ENCODE peak calls at places on chromosomes 2 and 18, in nine cellular contexts. Z is brain microvascular endothelial cell, U is heart right ventricle, L is lung, E is astrocyte, D is PC-9, I is pancreas, B is WTC11, A is AG04449. S is an unnamed sample.

GRCh38 chr2:62074233-62074632 is 121.7 kb upstream of the B3GNT2 start:
- DNase-seq in Z (no peak), U (no peak), L (no peak), E (no peak), D (no peak), I (no peak), B (peak), A (no peak), S (no peak)

GRCh38 chr2:110678457-110679336 is 834 bp upstream of the BUB1 start:
- DNase-seq in Z (no peak), U (peak), L (no peak), E (peak), D (no peak), I (peak), B (no peak), A (no peak), S (peak)

GRCh38 chr2:166013878-166014277 is 60.3 kb upstream of the TTC21B start:
- DNase-seq in Z (no peak), U (no peak), L (no peak), E (no peak), D (no peak), I (no peak), B (no peak), A (no peak), S (no peak)

GRCh38 chr2:74806355-74806839 is 27.5 kb upstream of the HK2 start:
- DNase-seq in Z (no peak), U (no peak), L (no peak), E (no peak), D (no peak), I (no peak), B (no peak), A (no peak), S (no peak)

GRCh38 chr2:180231015-180231414 is 223.9 kb upstream of the CWC22 start:
- DNase-seq in Z (no peak), U (no peak), L (no peak), E (no peak), D (no peak), I (no peak), B (no peak), A (no peak), S (no peak)

GRCh38 chr18:75483662-75484061 is 56.2 kb upstream of the SMIM21 start:
- DNase-seq in Z (no peak), U (no peak), L (no peak), E (no peak), D (no peak), I (no peak), B (no peak), A (no peak), S (no peak)

GRCh38 chr2:26076001-26076587 is 42.2 kb downstream of the RAB10 start:
- DNase-seq in Z (no peak), U (no peak), L (no peak), E (no peak), D (peak), I (no peak), B (no peak), A (no peak), S (no peak)

GRCh38 chr18:50819027-50819726 is 639 bp downstream of the MRO start:
- DNase-seq in Z (no peak), U (peak), L (peak), E (peak), D (peak), I (peak), B (peak), A (no peak), S (peak)

GRCh38 chr2:31972059-31972458 is 38.7 kb downstream of the MEMO1 start:
- DNase-seq in Z (no peak), U (no peak), L (no peak), E (no peak), D (no peak), I (no peak), B (no peak), A (no peak), S (no peak)

GRCh38 chr2:240586919-240587800 is 626 bp downstream of the CAPN10 start:
- DNase-seq in Z (no peak), U (peak), L (peak), E (no peak), D (peak), I (no peak), B (peak), A (no peak), S (peak)
- TF ChIP-seq CTCF in Z (no peak), U (no peak), L (no peak), E (peak), D (no peak), I (no peak), B (no peak), A (no peak), S (no peak)

GRCh38 chr2:127810156-127810636 is 775 bp downstream of the WDR33 start:
- DNase-seq in Z (peak), U (no peak), L (no peak), E (peak), D (peak), I (no peak), B (peak), A (no peak), S (peak)

GRCh38 chr2:127807678-127808353 is 3.2 kb downstream of the WDR33 start:
- DNase-seq in Z (no peak), U (no peak), L (no peak), E (no peak), D (no peak), I (no peak), B (no peak), A (no peak), S (no peak)

GRCh38 chr2:127811397-127811860 is 458 bp upstream of the WDR33 start:
- DNase-seq in Z (no peak), U (peak), L (no peak), E (peak), D (no peak), I (no peak), B (no peak), A (no peak), S (no peak)

GRCh38 chr2:127811922-127812321 is 951 bp upstream of the WDR33 start:
- DNase-seq in Z (no peak), U (no peak), L (no peak), E (no peak), D (peak), I (no peak), B (no peak), A (no peak), S (no peak)

DNA sequence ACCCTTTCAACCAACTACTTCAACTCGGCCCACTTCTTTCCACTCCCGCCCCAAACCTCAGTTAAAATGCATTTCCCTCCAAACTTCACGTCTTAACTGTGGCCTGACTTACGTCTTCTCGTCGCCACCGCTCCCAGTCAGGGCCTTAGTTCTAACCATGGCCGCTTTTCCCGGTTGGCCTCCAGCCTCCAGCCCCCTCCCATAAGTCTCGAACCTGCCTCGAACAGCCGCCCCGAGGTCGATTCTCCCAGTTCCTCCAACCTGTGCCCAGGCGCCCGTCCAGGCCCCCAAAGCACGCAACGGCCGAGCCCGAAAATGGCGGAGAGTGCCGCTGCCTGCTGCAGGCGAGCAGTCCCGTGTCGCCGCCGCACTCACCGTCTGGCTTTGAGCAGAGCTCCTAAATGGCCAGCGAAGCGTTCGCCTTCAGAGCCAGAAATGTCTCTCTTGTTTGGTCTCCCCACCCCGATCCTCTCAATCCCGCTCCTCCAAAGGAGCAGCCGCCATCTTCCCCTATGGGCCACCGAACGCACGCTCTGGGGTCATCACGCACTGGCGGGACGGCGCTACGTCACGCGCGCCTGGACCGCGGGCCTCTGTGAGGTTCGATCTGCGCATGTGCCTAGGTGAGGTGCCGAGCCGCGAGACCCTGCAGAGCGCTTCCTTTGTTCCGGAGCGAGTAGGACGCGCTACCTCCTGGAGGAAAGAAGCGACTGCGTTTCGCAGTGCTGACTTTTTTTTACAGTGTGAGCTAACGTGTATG is at the start of gene WDR33:
- DNase-seq in Z (peak), U (peak), L (peak), E (peak), D (peak), I (peak), B (peak), A (peak), S (peak)
- TF ChIP-seq CTCF in Z (peak), U (no peak), L (peak), E (no peak), D (no peak), I (no peak), B (no peak), A (no peak), S (no peak)

GRCh38 chr2:80854831-80855230 is 550.3 kb upstream of the LRRTM1 start:
- DNase-seq in Z (no peak), U (no peak), L (no peak), E (no peak), D (no peak), I (no peak), B (no peak), A (no peak), S (no peak)

GRCh38 chr2:80856227-80856626 is 551.7 kb upstream of the LRRTM1 start:
- DNase-seq in Z (no peak), U (no peak), L (no peak), E (no peak), D (no peak), I (no peak), B (no peak), A (no peak), S (no peak)

GRCh38 chr2:80852079-80852807 is 547.7 kb upstream of the LRRTM1 start:
- DNase-seq in Z (no peak), U (no peak), L (no peak), E (no peak), D (no peak), I (no peak), B (no peak), A (no peak), S (no peak)

DNA sequence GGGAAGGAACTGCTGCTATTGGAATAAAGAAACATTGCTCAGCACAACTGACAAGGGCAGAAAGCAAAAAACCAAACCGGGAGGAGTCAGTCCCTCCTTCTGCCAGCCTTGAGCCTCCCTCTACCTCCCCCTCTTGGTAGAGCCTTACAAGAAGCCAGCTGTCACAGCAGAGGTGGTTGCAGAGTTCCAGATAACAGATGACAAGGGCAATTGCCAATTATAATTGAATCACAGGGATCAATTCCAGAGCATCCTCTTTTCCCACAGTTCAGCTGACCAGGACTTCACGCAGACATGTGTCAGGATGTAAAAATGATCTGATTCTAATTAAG is 548.2 kb upstream of the LRRTM1 start:
- DNase-seq in Z (no peak), U (no peak), L (no peak), E (no peak), D (no peak), I (no peak), B (peak), A (no peak), S (no peak)
- TF ChIP-seq CTCF in Z (no peak), U (no peak), L (no peak), E (no peak), D (no peak), I (no peak), B (no peak), A (no peak), S (no peak)

GRCh38 chr2:188450740-188451480 is 159.2 kb downstream of the GULP1 start:
- DNase-seq in Z (no peak), U (no peak), L (no peak), E (peak), D (no peak), I (no peak), B (no peak), A (no peak), S (no peak)

GRCh38 chr2:188452084-188452483 is 160.4 kb downstream of the GULP1 start:
- DNase-seq in Z (no peak), U (no peak), L (no peak), E (no peak), D (no peak), I (no peak), B (no peak), A (no peak), S (no peak)

GRCh38 chr2:188456114-188456909 is 164.6 kb downstream of the GULP1 start:
- DNase-seq in Z (no peak), U (no peak), L (no peak), E (no peak), D (no peak), I (no peak), B (peak), A (no peak), S (no peak)
- TF ChIP-seq CTCF in Z (peak), U (no peak), L (no peak), E (no peak), D (no peak), I (no peak), B (peak), A (no peak), S (no peak)

DNA sequence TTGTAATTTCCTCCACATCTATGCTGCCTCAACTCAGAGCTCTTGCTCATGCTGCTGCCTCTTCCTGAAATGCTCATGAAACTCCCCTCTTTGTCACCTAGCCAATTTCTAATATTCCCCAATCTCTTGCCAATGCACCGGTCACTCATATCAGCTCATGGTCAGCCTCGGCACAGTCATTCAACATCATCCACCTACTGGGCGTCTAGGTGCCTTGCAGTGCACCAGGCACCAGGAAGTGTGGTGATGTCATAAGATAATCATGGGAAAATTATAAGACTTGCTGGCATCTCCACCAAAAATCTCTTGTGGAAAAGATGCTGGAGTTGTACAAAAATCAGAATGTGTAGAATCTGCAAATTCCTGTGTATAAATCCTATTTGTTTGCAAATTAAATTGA is 52.6 kb upstream of the RAB27B start:
- DNase-seq in Z (peak), U (no peak), L (no peak), E (peak), D (peak), I (peak), B (no peak), A (no peak), S (peak)
- TF ChIP-seq CTCF in Z (peak), U (no peak), L (no peak), E (peak), D (peak), I (no peak), B (no peak), A (peak), S (peak)

DNA sequence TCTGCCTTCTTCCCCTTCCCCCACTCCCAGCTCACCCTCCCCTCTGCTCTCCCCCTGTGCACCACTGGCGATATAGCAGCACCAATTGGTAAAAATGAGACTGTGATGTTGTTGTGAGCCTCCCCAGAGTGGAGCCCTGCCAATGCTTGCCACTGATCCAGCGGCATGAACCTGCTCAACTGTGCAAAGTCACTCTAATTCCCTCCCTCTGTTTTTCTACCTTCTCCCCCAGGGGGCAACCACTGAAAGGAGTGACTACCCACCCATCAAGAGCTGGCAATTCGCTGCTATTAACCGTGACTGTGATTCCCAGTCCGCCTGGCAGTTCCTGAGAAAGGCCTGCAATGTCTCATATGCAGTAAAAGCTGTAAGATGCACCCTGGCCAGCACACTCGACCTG is 30.2 kb downstream of the KLHL14 start:
- DNase-seq in Z (no peak), U (no peak), L (no peak), E (no peak), D (no peak), I (no peak), B (peak), A (no peak), S (no peak)
- TF ChIP-seq CTCF in Z (no peak), U (no peak), L (no peak), E (no peak), D (no peak), I (no peak), B (no peak), A (no peak), S (no peak)

GRCh38 chr2:133641497-133641896 is 73.2 kb upstream of the NCKAP5 start:
- DNase-seq in Z (no peak), U (no peak), L (peak), E (no peak), D (peak), I (peak), B (peak), A (no peak), S (peak)
- TF ChIP-seq CTCF in Z (peak), U (peak), L (no peak), E (no peak), D (no peak), I (no peak), B (no peak), A (no peak), S (peak)